ENCODE peak calls at places on chromosomes 16 and 17, in four cellular contexts. One of them, this sample, is unnamed.

GRCh38 chr16:5516115-5516514 is 418.5 kb upstream of the EEF2KMT start:
- DNase-seq in cardiac muscle cell: no peak
- DNase-seq in thoracic aorta: no peak
- DNase-seq in testis: no peak
- DNase-seq in this sample: no peak

GRCh38 chr17:67503184-67503583 is 126.1 kb downstream of the PITPNC1 start:
- DNase-seq in cardiac muscle cell: no peak
- DNase-seq in thoracic aorta: no peak
- DNase-seq in testis: no peak
- DNase-seq in this sample: no peak

GRCh38 chr16:29744541-29745101 is 1.2 kb downstream of the C16orf54 start:
- DNase-seq in cardiac muscle cell: no peak
- DNase-seq in thoracic aorta: no peak
- DNase-seq in testis: no peak
- DNase-seq in this sample: no peak

GRCh38 chr17:64327201-64327930 is 63.3 kb downstream of the PECAM1 start:
- DNase-seq in cardiac muscle cell: peak; percentile 93
- DNase-seq in thoracic aorta: no peak
- DNase-seq in testis: peak; percentile 71
- DNase-seq in this sample: no peak

GRCh38 chr16:83138512-83138911 is 511.7 kb downstream of the CDH13 start:
- DNase-seq in cardiac muscle cell: no peak
- DNase-seq in thoracic aorta: no peak
- DNase-seq in testis: no peak
- DNase-seq in this sample: no peak

GRCh38 chr16:17567455-17567854 is 96.7 kb upstream of the XYLT1 start:
- DNase-seq in cardiac muscle cell: no peak
- DNase-seq in thoracic aorta: no peak
- DNase-seq in testis: no peak
- DNase-seq in this sample: no peak

GRCh38 chr17:39996789-39997188 is 16.2 kb downstream of the PSMD3 start:
- DNase-seq in cardiac muscle cell: no peak
- DNase-seq in thoracic aorta: no peak
- DNase-seq in testis: no peak
- DNase-seq in this sample: no peak

GRCh38 chr17:38605852-38606645 is at the start of gene SRCIN1:
- DNase-seq in cardiac muscle cell: peak; percentile 13
- DNase-seq in thoracic aorta: no peak
- DNase-seq in testis: peak; percentile 69
- DNase-seq in this sample: no peak

GRCh38 chr16:31527617-31528287 is at the start of gene AHSP:
- DNase-seq in cardiac muscle cell: no peak
- DNase-seq in thoracic aorta: no peak
- DNase-seq in testis: no peak
- DNase-seq in this sample: no peak

GRCh38 chr16:14018848-14019247 is 52.3 kb upstream of the MRTFB start:
- DNase-seq in cardiac muscle cell: no peak
- DNase-seq in thoracic aorta: no peak
- DNase-seq in testis: no peak
- DNase-seq in this sample: no peak

GRCh38 chr16:1026057-1026783 is 44.6 kb downstream of the SOX8 start:
- DNase-seq in cardiac muscle cell: no peak
- DNase-seq in thoracic aorta: no peak
- DNase-seq in testis: no peak
- DNase-seq in this sample: no peak

GRCh38 chr17:5881849-5882248 is 188.3 kb upstream of the WSCD1 start:
- DNase-seq in cardiac muscle cell: no peak
- DNase-seq in thoracic aorta: no peak
- DNase-seq in testis: no peak
- DNase-seq in this sample: no peak

GRCh38 chr17:48997103-48997826 is at the start of gene IGF2BP1:
- DNase-seq in cardiac muscle cell: peak; percentile 81
- DNase-seq in thoracic aorta: no peak
- DNase-seq in testis: no peak
- DNase-seq in this sample: no peak

GRCh38 chr17:79263191-79263590 is 188.6 kb downstream of the ENGASE start:
- DNase-seq in cardiac muscle cell: no peak
- DNase-seq in thoracic aorta: no peak
- DNase-seq in testis: no peak
- DNase-seq in this sample: no peak

GRCh38 chr17:56948491-56948890 is 12.4 kb downstream of the COIL start:
- DNase-seq in cardiac muscle cell: no peak
- DNase-seq in thoracic aorta: no peak
- DNase-seq in testis: no peak
- DNase-seq in this sample: no peak

GRCh38 chr17:142102-142661 is 4.8 kb downstream of the SCGB1C2 start:
- DNase-seq in cardiac muscle cell: peak; percentile 8
- DNase-seq in thoracic aorta: no peak
- DNase-seq in testis: peak; percentile 86
- DNase-seq in this sample: peak; percentile 37

GRCh38 chr16:79159650-79160049 is 440.9 kb downstream of the MAF start:
- DNase-seq in cardiac muscle cell: no peak
- DNase-seq in thoracic aorta: no peak
- DNase-seq in testis: no peak
- DNase-seq in this sample: no peak

GRCh38 chr17:39672522-39673334 is 4.5 kb downstream of the PNMT start:
- DNase-seq in cardiac muscle cell: no peak
- DNase-seq in thoracic aorta: no peak
- DNase-seq in testis: no peak
- DNase-seq in this sample: no peak

GRCh38 chr17:63278731-63279442 is 167.2 kb downstream of the CYB561 start:
- DNase-seq in cardiac muscle cell: no peak
- DNase-seq in thoracic aorta: no peak
- DNase-seq in testis: no peak
- DNase-seq in this sample: no peak

GRCh38 chr16:51112311-51112710 is 38.8 kb downstream of the SALL1 start:
- DNase-seq in cardiac muscle cell: no peak
- DNase-seq in thoracic aorta: no peak
- DNase-seq in testis: no peak
- DNase-seq in this sample: no peak

GRCh38 chr16:66872524-66872923 is 7.8 kb upstream of the PDP2 start:
- DNase-seq in cardiac muscle cell: no peak
- DNase-seq in thoracic aorta: no peak
- DNase-seq in testis: no peak
- DNase-seq in this sample: no peak

GRCh38 chr17:57983446-57983845 is 4.6 kb downstream of the VEZF1 start:
- DNase-seq in cardiac muscle cell: no peak
- DNase-seq in thoracic aorta: no peak
- DNase-seq in testis: no peak
- DNase-seq in this sample: no peak

GRCh38 chr17:51540151-51540550 is 279.8 kb downstream of the UTP18 start:
- DNase-seq in cardiac muscle cell: no peak
- DNase-seq in thoracic aorta: no peak
- DNase-seq in testis: no peak
- DNase-seq in this sample: no peak

GRCh38 chr17:57068222-57068658 is 16.8 kb upstream of the AKAP1 start:
- DNase-seq in cardiac muscle cell: no peak
- DNase-seq in thoracic aorta: no peak
- DNase-seq in testis: no peak
- DNase-seq in this sample: no peak

GRCh38 chr16:14449334-14449733 is 180.7 kb downstream of the PARN start:
- DNase-seq in cardiac muscle cell: no peak
- DNase-seq in thoracic aorta: no peak
- DNase-seq in testis: no peak
- DNase-seq in this sample: no peak

GRCh38 chr16:9567674-9568073 is 476.2 kb downstream of the HAPSTR1 start:
- DNase-seq in cardiac muscle cell: no peak
- DNase-seq in thoracic aorta: no peak
- DNase-seq in testis: no peak
- DNase-seq in this sample: no peak

GRCh38 chr16:17162560-17162959 is 308.2 kb downstream of the XYLT1 start:
- DNase-seq in cardiac muscle cell: no peak
- DNase-seq in thoracic aorta: no peak
- DNase-seq in testis: no peak
- DNase-seq in this sample: no peak

GRCh38 chr17:427327-427726 is 74.7 kb upstream of the RPH3AL start:
- DNase-seq in cardiac muscle cell: no peak
- DNase-seq in thoracic aorta: no peak
- DNase-seq in testis: no peak
- DNase-seq in this sample: no peak

GRCh38 chr17:65634533-65634932 is 73.1 kb upstream of the AXIN2 start:
- DNase-seq in cardiac muscle cell: no peak
- DNase-seq in thoracic aorta: no peak
- DNase-seq in testis: no peak
- DNase-seq in this sample: no peak

DNA sequence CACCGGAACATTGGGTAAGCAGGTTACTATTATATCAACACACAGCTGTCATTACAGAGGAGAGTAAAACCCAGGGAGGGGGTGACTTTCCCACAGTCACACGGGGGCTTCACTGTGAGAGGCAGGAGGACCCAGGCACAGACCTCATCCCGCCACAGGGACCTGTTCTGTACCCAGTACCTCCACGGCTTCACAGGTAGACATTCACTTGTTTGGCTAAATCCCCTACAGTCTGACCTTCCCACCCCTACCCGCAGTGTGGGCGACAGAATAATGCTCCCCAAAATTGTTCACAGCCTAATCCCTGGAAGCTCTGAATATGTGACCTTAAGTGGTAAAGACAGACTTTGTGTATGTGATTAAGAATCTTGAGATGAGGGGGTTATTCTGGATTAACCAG is 16.5 kb downstream of the LITAF start:
- DNase-seq in cardiac muscle cell: no peak
- DNase-seq in thoracic aorta: no peak
- DNase-seq in testis: no peak
- DNase-seq in this sample: no peak
- TF ChIP-seq CTCF in cardiac muscle cell: no peak
- TF ChIP-seq CTCF in thoracic aorta: no peak
- TF ChIP-seq CTCF in testis: no peak
- TF ChIP-seq CTCF in this sample: no peak

GRCh38 chr17:55271958-55272710 is 7.4 kb downstream of the HLF start:
- DNase-seq in cardiac muscle cell: no peak
- DNase-seq in thoracic aorta: no peak
- DNase-seq in testis: no peak
- DNase-seq in this sample: no peak

GRCh38 chr17:55274371-55275255 is 9.9 kb downstream of the HLF start:
- DNase-seq in cardiac muscle cell: no peak
- DNase-seq in thoracic aorta: no peak
- DNase-seq in testis: no peak
- DNase-seq in this sample: no peak

GRCh38 chr17:55272711-55273578 is 8.2 kb downstream of the HLF start:
- DNase-seq in cardiac muscle cell: no peak
- DNase-seq in thoracic aorta: no peak
- DNase-seq in testis: no peak
- DNase-seq in this sample: no peak

GRCh38 chr17:55275894-55276804 is 11.4 kb downstream of the HLF start:
- DNase-seq in cardiac muscle cell: no peak
- DNase-seq in thoracic aorta: peak; percentile 26
- DNase-seq in testis: no peak
- DNase-seq in this sample: no peak

DNA sequence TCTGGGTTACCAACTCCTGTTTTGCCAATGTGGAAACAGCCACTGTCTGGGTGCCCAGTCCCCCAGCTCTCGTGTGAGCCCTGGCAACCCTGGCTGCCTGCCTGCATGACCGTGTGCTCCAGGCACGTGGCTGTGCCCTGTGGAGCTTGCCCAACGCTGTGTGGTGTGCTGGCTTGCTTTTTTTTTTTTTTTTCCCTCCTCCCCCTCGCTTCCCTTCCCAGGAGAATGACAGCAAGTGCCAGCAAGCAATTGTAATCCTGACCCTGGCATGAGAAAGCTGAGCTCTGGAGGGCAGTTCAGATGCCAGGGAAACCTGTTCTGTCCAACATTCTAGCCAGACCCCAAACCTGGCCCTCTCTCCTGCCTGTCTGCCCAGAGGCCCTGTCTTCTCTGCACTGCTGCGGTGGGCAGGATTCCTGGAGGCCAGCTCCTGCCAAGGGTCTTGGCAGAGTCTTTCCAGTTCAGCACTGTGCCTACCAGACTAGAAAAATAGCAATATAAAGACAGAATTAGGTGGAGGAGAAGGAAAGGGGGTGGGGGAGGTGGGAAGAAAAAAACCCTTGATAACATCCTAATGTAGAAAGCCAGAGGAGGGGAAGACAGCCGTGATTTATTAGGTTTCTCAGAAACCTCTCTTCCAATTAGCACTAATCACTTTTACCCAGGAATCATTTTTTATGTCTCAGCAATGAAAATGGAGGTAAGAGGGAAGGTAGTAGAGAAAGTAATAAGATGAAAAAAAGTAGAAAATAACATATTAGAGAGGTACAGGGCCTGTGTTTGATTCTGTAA is 9.0 kb downstream of the HLF start:
- DNase-seq in cardiac muscle cell: no peak
- DNase-seq in thoracic aorta: peak; percentile 62
- DNase-seq in testis: peak; percentile 80
- DNase-seq in this sample: peak; percentile 73
- H3K4me1 ChIP-seq in cardiac muscle cell: peaks cover 16% of the 10 kb centered on the region
- H3K4me1 ChIP-seq in thoracic aorta: peaks cover 45% of the 10 kb centered on the region
- H3K4me1 ChIP-seq in testis: peaks cover 54% of the 10 kb centered on the region
- H3K4me1 ChIP-seq in this sample: peaks cover 7% of the 10 kb centered on the region

GRCh38 chr16:84927621-84928591 is 83.4 kb downstream of the ZDHHC7 start:
- DNase-seq in cardiac muscle cell: no peak
- DNase-seq in thoracic aorta: no peak
- DNase-seq in testis: peak; percentile 87
- DNase-seq in this sample: no peak
- H3K27ac ChIP-seq in cardiac muscle cell: no peak overlapping the region
- H3K27ac ChIP-seq in thoracic aorta: peak overlapping the region; percentile 20
- H3K27ac ChIP-seq in testis: peak overlapping the region; percentile 78
- H3K27ac ChIP-seq in this sample: no peak overlapping the region

GRCh38 chr17:77400445-77400870 is 259.7 kb downstream of the SEC14L1 start:
- DNase-seq in cardiac muscle cell: peak; percentile 44
- DNase-seq in thoracic aorta: no peak
- DNase-seq in testis: no peak
- DNase-seq in this sample: peak; percentile 46
- TF ChIP-seq CTCF in cardiac muscle cell: peak; percentile 50
- TF ChIP-seq CTCF in thoracic aorta: peak; percentile 30
- TF ChIP-seq CTCF in testis: no peak
- TF ChIP-seq CTCF in this sample: peak; percentile 32

DNA sequence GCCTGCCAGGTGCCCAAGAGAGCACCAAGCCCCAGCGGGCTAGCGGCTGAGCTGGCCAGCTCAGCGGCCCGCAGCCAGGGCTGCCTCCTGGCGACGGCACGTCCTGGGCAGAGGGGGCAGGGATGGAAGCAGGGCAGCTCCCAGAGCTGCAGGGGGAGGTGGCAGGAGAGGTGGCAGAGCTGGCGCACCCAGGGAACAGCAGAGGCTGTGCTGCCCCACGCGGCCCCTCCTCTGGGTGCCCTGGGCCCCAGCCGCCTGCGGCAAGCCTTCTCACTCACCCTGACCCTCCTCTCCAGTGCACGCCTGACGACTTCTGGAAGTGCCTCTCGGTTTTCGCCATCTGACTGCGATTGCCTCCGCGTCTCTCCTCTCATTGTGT is 24.7 kb downstream of the GSE1 start:
- DNase-seq in cardiac muscle cell: no peak
- DNase-seq in thoracic aorta: no peak
- DNase-seq in testis: peak; percentile 55
- DNase-seq in this sample: peak; percentile 53
- H3K4me1 ChIP-seq in cardiac muscle cell: no peaks in the 10 kb centered on the region
- H3K4me1 ChIP-seq in thoracic aorta: peaks cover 9% of the 10 kb centered on the region
- H3K4me1 ChIP-seq in testis: peaks cover 42% of the 10 kb centered on the region
- H3K4me1 ChIP-seq in this sample: no peaks in the 10 kb centered on the region